ENCODE peak calls at places on chromosomes 7 and 10, in four cellular contexts. C is H1, H is A549, Z is K562. V is an unnamed sample.

GRCh38 chr10:63866747-63867140 is 345.5 kb downstream of the REEP3 start:
- DNase-seq in C (no peak), H (no peak), Z (peak), V (peak)

GRCh38 chr7:155456772-155457543 is 971 bp upstream of the EN2 start:
- DNase-seq in C (no peak), H (peak), Z (peak), V (peak)

GRCh38 chr10:50325449-50326188 is 74.3 kb upstream of the ASAH2 start:
- DNase-seq in H (peak), C (peak), Z (peak), V (peak)

GRCh38 chr7:114099337-114099736 is 180.5 kb upstream of the PPP1R3A start:
- DNase-seq in Z (no peak), H (no peak), C (no peak), V (no peak)

GRCh38 chr10:78377362-78377761 is 343.7 kb downstream of the RPS24 start:
- DNase-seq in Z (no peak), C (no peak), H (no peak), V (no peak)

GRCh38 chr10:127977368-127978009 is 70.6 kb downstream of the PTPRE start:
- DNase-seq in C (no peak), Z (no peak), H (no peak), V (peak)

GRCh38 chr7:77425151-77426051 is 9.3 kb upstream of the GSAP start:
- DNase-seq in H (peak), Z (no peak), C (no peak), V (no peak)

GRCh38 chr10:47379901-47380300 is 4.2 kb downstream of the ZNF488 start:
- DNase-seq in Z (no peak), C (no peak), H (no peak), V (no peak)

GRCh38 chr7:91291302-91291701 is 27.1 kb downstream of the FZD1 start:
- DNase-seq in Z (no peak), C (no peak), H (no peak), V (no peak)

GRCh38 chr10:51656467-51656866 is 42.9 kb downstream of the CSTF2T start:
- DNase-seq in C (no peak), Z (no peak), H (no peak), V (peak)

GRCh38 chr7:29281782-29282541 is 87.4 kb downstream of the CHN2 start:
- DNase-seq in Z (peak), H (no peak), C (no peak), V (no peak)

GRCh38 chr10:61330669-61331068 is 122.5 kb downstream of the TMEM26 start:
- DNase-seq in Z (no peak), H (no peak), C (no peak), V (no peak)

GRCh38 chr10:124162774-124163354 is 69.5 kb upstream of the CHST15 start:
- DNase-seq in Z (no peak), C (no peak), H (no peak), V (no peak)

GRCh38 chr10:88980836-88981235 is 9.8 kb upstream of the FAS start:
- DNase-seq in Z (no peak), C (no peak), H (no peak), V (no peak)

GRCh38 chr7:139828880-139829653 is at the start of gene TBXAS1:
- DNase-seq in C (no peak), H (peak), Z (no peak), V (peak)

GRCh38 chr7:114141415-114141814 is 222.6 kb upstream of the PPP1R3A start:
- DNase-seq in Z (no peak), C (no peak), H (no peak), V (no peak)

GRCh38 chr10:49594594-49594993 is 15.5 kb upstream of the SLC18A3 start:
- DNase-seq in C (no peak), Z (peak), H (peak), V (peak)

GRCh38 chr10:128047991-128048826 is 78.0 kb downstream of the MKI67 start:
- DNase-seq in Z (no peak), H (no peak), C (no peak), V (peak)

GRCh38 chr10:5040010-5040635 is 36.5 kb upstream of the AKR1C2 start:
- DNase-seq in Z (peak), C (no peak), H (no peak), V (no peak)

GRCh38 chr10:51886438-51887068 is 187.2 kb upstream of the CSTF2T start:
- DNase-seq in H (no peak), Z (no peak), C (no peak), V (no peak)

GRCh38 chr7:133139350-133139749 is 57.5 kb upstream of the CHCHD3 start:
- DNase-seq in C (peak), Z (peak), H (no peak), V (peak)

GRCh38 chr7:124387056-124387455 is 354.2 kb upstream of the TMEM229A start:
- DNase-seq in H (no peak), C (no peak), Z (no peak), V (no peak)

GRCh38 chr10:28241766-28242399 is 61.0 kb downstream of the MPP7 start:
- DNase-seq in C (no peak), H (peak), Z (peak), V (peak)

GRCh38 chr7:75628055-75628454 is 110.7 kb downstream of the HIP1 start:
- DNase-seq in C (no peak), H (no peak), Z (no peak), V (no peak)
- H3K4me3 ChIP-seq in C (no peak), H (no peak), Z (no peak), V (no peak)

DNA sequence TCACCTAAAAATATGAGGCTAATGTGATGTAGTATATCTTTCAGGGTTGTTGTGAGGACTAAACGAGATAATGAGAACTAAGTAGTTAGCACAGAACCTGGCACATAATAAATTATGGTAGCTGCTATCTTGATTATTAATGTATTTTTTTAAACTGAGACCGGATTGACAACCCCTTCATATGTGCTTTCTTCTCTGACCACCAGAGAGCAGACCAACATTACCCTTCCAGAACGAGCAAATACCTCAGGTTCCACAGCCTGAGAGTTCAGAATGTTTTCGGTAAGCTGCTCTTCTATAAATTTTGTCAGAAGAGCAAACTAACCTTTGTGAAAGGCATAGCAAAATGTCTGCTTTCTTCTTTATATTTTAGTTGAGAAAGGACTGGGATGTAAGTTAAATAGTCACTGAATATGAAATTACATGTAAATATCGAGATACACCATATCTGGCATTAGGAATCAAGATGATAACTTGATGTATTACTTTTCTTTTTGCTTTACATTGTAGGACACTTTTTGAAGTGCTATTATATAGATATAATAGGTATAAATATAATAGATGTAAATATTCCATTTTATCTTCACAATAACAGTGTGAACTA is 13.6 kb upstream of the BPGM start:
- DNase-seq in H (peak), Z (peak), C (no peak), V (peak)
- TF ChIP-seq JUN in H (no peak), Z (no peak), C (no peak), V (no peak)

GRCh38 chr10:43790147-43790546 is 141.5 kb upstream of the ZNF32 start:
- DNase-seq in C (no peak), H (no peak), Z (no peak), V (no peak)

GRCh38 chr10:43793714-43794113 is 145.0 kb upstream of the ZNF32 start:
- DNase-seq in C (no peak), H (no peak), Z (no peak), V (no peak)

GRCh38 chr10:43795639-43796038 is 147.0 kb upstream of the ZNF32 start:
- DNase-seq in C (no peak), H (no peak), Z (no peak), V (no peak)

GRCh38 chr10:43795093-43795492 is 146.4 kb upstream of the ZNF32 start:
- DNase-seq in C (no peak), Z (no peak), H (no peak), V (no peak)
- H3K4me3 ChIP-seq in C (no peak), Z (no peak), H (no peak), V (no peak)

GRCh38 chr7:115522174-115522573 is 508.4 kb downstream of the TFEC start:
- DNase-seq in H (no peak), Z (no peak), C (no peak), V (no peak)

GRCh38 chr7:115511330-115511729 is 519.2 kb downstream of the TFEC start:
- DNase-seq in C (no peak), H (no peak), Z (no peak), V (no peak)

GRCh38 chr7:115516341-115516740 is 514.2 kb downstream of the TFEC start:
- DNase-seq in Z (no peak), H (no peak), C (no peak), V (no peak)
- TF ChIP-seq JUN in Z (no peak), H (no peak), C (no peak), V (no peak)

DNA sequence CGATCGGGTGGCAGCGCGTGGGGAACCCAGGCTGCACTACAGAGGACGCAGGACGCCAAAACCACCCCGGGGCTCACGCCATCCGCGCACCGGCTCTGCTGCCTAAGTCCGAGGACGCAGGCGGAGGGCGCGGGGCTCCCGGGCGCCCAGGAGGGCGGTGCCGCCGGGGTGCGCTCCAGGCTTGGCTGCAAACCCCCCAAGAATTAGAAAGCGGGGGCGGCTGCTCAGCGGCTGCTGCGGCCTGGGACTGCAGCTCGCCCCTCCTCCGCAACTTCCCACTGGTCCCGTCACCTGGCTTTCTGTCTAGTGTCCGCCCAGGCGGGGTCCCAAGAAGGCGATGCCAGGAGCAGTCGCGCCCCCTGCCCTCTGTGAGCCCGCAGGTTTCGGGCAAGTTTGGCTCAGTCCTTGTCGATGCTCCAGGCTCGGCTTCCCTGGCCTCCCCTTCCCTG is 1.7 kb upstream of the POU6F2 start:
- DNase-seq in H (no peak), Z (no peak), C (peak), V (no peak)
- H3K4me3 ChIP-seq in H (no peak), Z (no peak), C (peak), V (no peak)

V was measured in endothelial cell of umbilical vein.